ENCODE peak calls at places on chromosomes 13 and 19, in four cellular contexts. O, H, L and P are unnamed samples.

GRCh38 chr19:750640-751423 is at the start of gene MISP:
- DNase-seq in H (no peak), L (no peak), O (peak; percentile 84), P (no peak)

GRCh38 chr13:28819748-28820098 is 416 bp upstream of the MTUS2 start:
- DNase-seq in L (peak; percentile 8), O (peak; percentile 23), H (peak; percentile 81), P (peak; percentile 4)

GRCh38 chr19:53960187-53960586 is 2.5 kb upstream of the CACNG8 start:
- DNase-seq in H (no peak), O (no peak), L (no peak), P (no peak)

GRCh38 chr13:108304170-108305068 is 34.9 kb downstream of the TNFSF13B start:
- DNase-seq in H (no peak), O (no peak), L (no peak), P (no peak)

GRCh38 chr19:10142701-10143375 is 23.1 kb upstream of the EIF3G start:
- DNase-seq in O (no peak), H (no peak), L (no peak), P (no peak)

GRCh38 chr19:12611361-12611699 is 610 bp downstream of the ZNF791 start:
- DNase-seq in O (peak; percentile 81), L (peak; percentile 73), H (peak; percentile 69), P (peak; percentile 78)

GRCh38 chr19:49677232-49677881 is at the start of gene PRMT1:
- DNase-seq in O (peak; percentile 47), H (peak; percentile 77), L (no peak), P (no peak)

GRCh38 chr13:42832341-42833153 is 51.2 kb downstream of the FAM216B start:
- DNase-seq in O (peak; percentile 89), H (no peak), L (peak; percentile 97), P (peak; percentile 95)

GRCh38 chr13:49733181-49733951 is 42.1 kb upstream of the EBPL start:
- DNase-seq in L (no peak), H (no peak), O (no peak), P (peak; percentile 46)

GRCh38 chr13:103788061-103788652 is 721.9 kb upstream of the SLC10A2 start:
- DNase-seq in L (peak; percentile 0), O (peak; percentile 10), H (no peak), P (no peak)

GRCh38 chr19:40599331-40600085 is 1.7 kb upstream of the LTBP4 start:
- DNase-seq in H (no peak), O (peak; percentile 7), L (peak; percentile 29), P (no peak)

GRCh38 chr13:91729859-91730258 is 331.4 kb downstream of the GPC5 start:
- DNase-seq in H (no peak), L (no peak), O (no peak), P (no peak)

GRCh38 chr13:24742294-24742693 is 21.7 kb upstream of the RNF17 start:
- DNase-seq in H (no peak), L (no peak), O (no peak), P (no peak)

GRCh38 chr19:23978068-23978467 is 63.4 kb downstream of the ZNF726 start:
- DNase-seq in H (no peak), L (no peak), O (no peak), P (no peak)

GRCh38 chr13:46475586-46475991 is 77.4 kb upstream of the LRCH1 start:
- DNase-seq in O (peak; percentile 40), H (no peak), L (peak; percentile 40), P (peak; percentile 26)

GRCh38 chr13:77026783-77027621 is at the start of gene FBXL3:
- DNase-seq in O (peak; percentile 74), L (peak; percentile 91), H (peak; percentile 93), P (peak; percentile 94)

GRCh38 chr19:45779231-45780145 is 2.8 kb downstream of the DMPK start:
- DNase-seq in H (peak; percentile 83), O (peak; percentile 86), L (no peak), P (peak; percentile 49)

GRCh38 chr13:99043700-99044300 is 65.9 kb upstream of the DOCK9 start:
- DNase-seq in O (peak; percentile 54), H (no peak), L (no peak), P (no peak)

GRCh38 chr19:1027020-1027952 is 878 bp downstream of the CNN2 start:
- DNase-seq in O (no peak), L (no peak), H (peak; percentile 69), P (peak; percentile 40)

GRCh38 chr19:38209671-38210457 is 14.2 kb downstream of the DPF1 start:
- DNase-seq in O (no peak), L (peak; percentile 76), H (peak; percentile 89), P (peak; percentile 37)

GRCh38 chr13:23325191-23325590 is 108.3 kb downstream of the SACS start:
- DNase-seq in O (no peak), H (no peak), L (no peak), P (no peak)

GRCh38 chr19:4007836-4008539 is 452 bp downstream of the PIAS4 start:
- DNase-seq in O (no peak), H (no peak), L (no peak), P (no peak)

GRCh38 chr13:50989476-50989875 is 79.9 kb downstream of the RNASEH2B start:
- DNase-seq in H (peak; percentile 38), L (peak; percentile 52), O (peak; percentile 16), P (no peak)

GRCh38 chr13:44165172-44165894 is 208.3 kb upstream of the SERP2 start:
- DNase-seq in H (no peak), O (no peak), L (no peak), P (no peak)

GRCh38 chr19:7394728-7395359 is 46.1 kb downstream of the ARHGEF18 start:
- DNase-seq in O (peak; percentile 96), L (peak; percentile 89), H (peak; percentile 96), P (peak; percentile 87)

GRCh38 chr13:26872444-26873173 is 112.0 kb upstream of the GPR12 start:
- DNase-seq in L (peak; percentile 24), H (peak; percentile 77), O (peak; percentile 55), P (peak; percentile 28)

GRCh38 chr13:111610879-111611278 is 290.4 kb downstream of the TEX29 start:
- DNase-seq in O (no peak), H (no peak), L (no peak), P (no peak)

GRCh38 chr19:1608414-1609391 is 3.4 kb upstream of the UQCR11 start:
- DNase-seq in L (no peak), H (peak; percentile 58), O (peak; percentile 58), P (no peak)

GRCh38 chr13:32314968-32315254 is 252 bp downstream of the ZAR1L start:
- DNase-seq in O (peak; percentile 5), H (no peak), L (peak; percentile 63), P (peak; percentile 58)

GRCh38 chr19:16030964-16031871 is 45.1 kb upstream of the TPM4 start:
- DNase-seq in O (no peak), L (no peak), H (no peak), P (no peak)
- H3K4me3 ChIP-seq in O (no peak overlapping the region), L (no peak overlapping the region), H (no peak overlapping the region), P (no peak overlapping the region)

GRCh38 chr13:41649659-41650058 is 192.3 kb downstream of the RGCC start:
- DNase-seq in H (no peak), L (peak; percentile 42), O (peak; percentile 43), P (peak; percentile 15)
- TF ChIP-seq CTCF in H (peak; percentile 30), L (peak; percentile 16), O (peak; percentile 47), P (peak; percentile 49)

DNA sequence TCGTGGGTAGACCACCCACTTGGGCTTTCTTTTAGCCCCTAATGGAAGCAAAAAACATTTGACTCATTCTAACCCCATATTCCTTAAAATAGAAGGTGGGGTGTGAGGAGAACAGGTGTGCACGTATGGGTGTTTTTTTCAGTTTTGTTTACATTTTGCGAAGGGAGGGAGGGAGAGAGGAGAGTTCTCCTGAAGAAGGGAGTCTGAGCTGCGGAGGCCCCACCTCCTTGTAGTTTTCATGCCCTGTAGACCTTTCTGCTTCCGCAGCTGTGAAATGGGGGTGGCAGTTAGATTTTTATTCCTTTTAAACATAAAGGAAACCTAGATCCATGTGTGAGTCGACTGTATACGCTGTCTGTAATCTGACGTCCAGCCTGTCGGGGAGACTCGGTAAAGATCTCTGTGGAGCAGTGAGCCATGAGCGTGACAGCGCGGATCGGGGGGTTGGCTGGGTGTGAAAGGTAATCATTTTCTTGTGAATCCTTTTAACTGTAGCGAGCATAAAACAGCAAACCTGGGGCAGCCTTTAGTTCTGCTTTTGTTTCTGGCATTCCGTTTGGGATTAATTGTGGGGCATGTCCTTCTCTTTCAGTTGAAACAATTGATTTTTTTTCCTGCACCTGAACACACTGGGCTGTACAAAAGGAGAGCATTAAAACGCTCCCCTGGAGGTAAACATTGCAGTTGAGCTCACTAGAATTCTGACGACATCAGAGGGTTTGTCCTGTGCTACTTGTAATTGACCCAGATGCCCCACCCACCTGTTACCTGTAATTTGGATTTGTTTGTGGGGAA is 2.3 kb downstream of the UPF1 start:
- DNase-seq in O (peak; percentile 28), L (no peak), H (peak; percentile 13), P (no peak)
- H3K4me3 ChIP-seq in O (peak overlapping the region; percentile 99), L (peak overlapping the region; percentile 92), H (peak overlapping the region; percentile 95), P (peak overlapping the region; percentile 83)

GRCh38 chr13:106468207-106468606 is 67.3 kb downstream of the EFNB2 start:
- DNase-seq in H (peak; percentile 68), O (no peak), L (no peak), P (no peak)
- TF ChIP-seq CTCF in H (no peak), O (no peak), L (no peak), P (no peak)